ENCODE peak calls at places on chromosomes 6 and 20, in six cellular contexts. One of them, this sample, is unnamed.

GRCh38 chr6:157823523-157824370 is 701 bp downstream of the SNX9 start:
- DNase-seq in trophoblast cell: peak; percentile 84
- DNase-seq in cardiac muscle cell: peak; percentile 72
- DNase-seq in mammary epithelial cell: peak; percentile 85
- DNase-seq in Peyer's patch: peak; percentile 65
- DNase-seq in heart left ventricle: peak; percentile 68
- DNase-seq in this sample: peak; percentile 61

GRCh38 chr6:125009578-125009977 is 47.3 kb downstream of the RNF217 start:
- DNase-seq in heart left ventricle: no peak
- DNase-seq in trophoblast cell: peak; percentile 3
- DNase-seq in cardiac muscle cell: peak; percentile 51
- DNase-seq in Peyer's patch: no peak
- DNase-seq in mammary epithelial cell: no peak
- DNase-seq in this sample: no peak

GRCh38 chr6:39901116-39901655 is 33.1 kb downstream of the MOCS1 start:
- DNase-seq in trophoblast cell: no peak
- DNase-seq in cardiac muscle cell: no peak
- DNase-seq in heart left ventricle: no peak
- DNase-seq in mammary epithelial cell: no peak
- DNase-seq in Peyer's patch: no peak
- DNase-seq in this sample: no peak

GRCh38 chr6:2794171-2794730 is 29.1 kb downstream of the WRNIP1 start:
- DNase-seq in mammary epithelial cell: peak; percentile 71
- DNase-seq in trophoblast cell: peak; percentile 32
- DNase-seq in heart left ventricle: no peak
- DNase-seq in Peyer's patch: no peak
- DNase-seq in cardiac muscle cell: no peak
- DNase-seq in this sample: no peak

GRCh38 chr6:167672738-167673137 is 154.0 kb upstream of the AFDN start:
- DNase-seq in heart left ventricle: no peak
- DNase-seq in mammary epithelial cell: no peak
- DNase-seq in Peyer's patch: no peak
- DNase-seq in trophoblast cell: no peak
- DNase-seq in cardiac muscle cell: no peak
- DNase-seq in this sample: no peak

GRCh38 chr6:89121934-89122333 is 4.1 kb upstream of the SRSF12 start:
- DNase-seq in trophoblast cell: peak; percentile 25
- DNase-seq in Peyer's patch: no peak
- DNase-seq in cardiac muscle cell: no peak
- DNase-seq in heart left ventricle: no peak
- DNase-seq in mammary epithelial cell: no peak
- DNase-seq in this sample: no peak

GRCh38 chr20:703010-703409 is 27.4 kb upstream of the SCRT2 start:
- DNase-seq in trophoblast cell: no peak
- DNase-seq in cardiac muscle cell: no peak
- DNase-seq in mammary epithelial cell: no peak
- DNase-seq in heart left ventricle: no peak
- DNase-seq in Peyer's patch: no peak
- DNase-seq in this sample: no peak

GRCh38 chr6:83216806-83217205 is 23.6 kb downstream of the RWDD2A start:
- DNase-seq in Peyer's patch: no peak
- DNase-seq in heart left ventricle: no peak
- DNase-seq in trophoblast cell: no peak
- DNase-seq in mammary epithelial cell: no peak
- DNase-seq in cardiac muscle cell: no peak
- DNase-seq in this sample: no peak

GRCh38 chr6:166861304-166861703 is 95.0 kb downstream of the RNASET2 start:
- DNase-seq in mammary epithelial cell: no peak
- DNase-seq in heart left ventricle: no peak
- DNase-seq in trophoblast cell: no peak
- DNase-seq in Peyer's patch: no peak
- DNase-seq in cardiac muscle cell: no peak
- DNase-seq in this sample: no peak

GRCh38 chr6:151141685-151142084 is 98.1 kb upstream of the AKAP12 start:
- DNase-seq in cardiac muscle cell: peak; percentile 92
- DNase-seq in heart left ventricle: peak; percentile 38
- DNase-seq in mammary epithelial cell: peak; percentile 6
- DNase-seq in trophoblast cell: no peak
- DNase-seq in Peyer's patch: no peak
- DNase-seq in this sample: no peak

GRCh38 chr20:45775411-45775810 is 16.3 kb downstream of the WFDC3 start:
- DNase-seq in mammary epithelial cell: no peak
- DNase-seq in cardiac muscle cell: no peak
- DNase-seq in trophoblast cell: no peak
- DNase-seq in Peyer's patch: no peak
- DNase-seq in heart left ventricle: no peak
- DNase-seq in this sample: no peak

GRCh38 chr6:148157841-148158240 is 184.8 kb upstream of the SASH1 start:
- DNase-seq in Peyer's patch: no peak
- DNase-seq in trophoblast cell: no peak
- DNase-seq in mammary epithelial cell: peak; percentile 1
- DNase-seq in cardiac muscle cell: no peak
- DNase-seq in heart left ventricle: no peak
- DNase-seq in this sample: no peak

GRCh38 chr20:49529470-49529869 is 38.5 kb downstream of the PTGIS start:
- DNase-seq in heart left ventricle: no peak
- DNase-seq in Peyer's patch: no peak
- DNase-seq in cardiac muscle cell: no peak
- DNase-seq in mammary epithelial cell: peak; percentile 84
- DNase-seq in trophoblast cell: peak; percentile 33
- DNase-seq in this sample: peak; percentile 59

GRCh38 chr6:27177454-27178000 is 70.0 kb upstream of the PRSS16 start:
- DNase-seq in Peyer's patch: peak; percentile 86
- DNase-seq in heart left ventricle: peak; percentile 67
- DNase-seq in trophoblast cell: peak; percentile 93
- DNase-seq in mammary epithelial cell: peak; percentile 88
- DNase-seq in cardiac muscle cell: peak; percentile 88
- DNase-seq in this sample: no peak

GRCh38 chr20:37179671-37180524 is 550 bp upstream of the MROH8 start:
- DNase-seq in Peyer's patch: no peak
- DNase-seq in heart left ventricle: no peak
- DNase-seq in trophoblast cell: peak; percentile 56
- DNase-seq in cardiac muscle cell: peak; percentile 25
- DNase-seq in mammary epithelial cell: peak; percentile 79
- DNase-seq in this sample: peak; percentile 44

GRCh38 chr20:4666001-4666470 is 55.7 kb upstream of the PRND start:
- DNase-seq in cardiac muscle cell: peak; percentile 59
- DNase-seq in mammary epithelial cell: peak; percentile 95
- DNase-seq in Peyer's patch: no peak
- DNase-seq in heart left ventricle: no peak
- DNase-seq in trophoblast cell: peak; percentile 16
- DNase-seq in this sample: peak; percentile 77

GRCh38 chr20:63553251-63553932 is 567 bp upstream of the FNDC11 start:
- DNase-seq in trophoblast cell: peak; percentile 46
- DNase-seq in heart left ventricle: peak; percentile 79
- DNase-seq in mammary epithelial cell: peak; percentile 64
- DNase-seq in cardiac muscle cell: peak; percentile 81
- DNase-seq in Peyer's patch: peak; percentile 80
- DNase-seq in this sample: no peak

GRCh38 chr6:43096451-43097097 is 20.5 kb downstream of the PTK7 start:
- DNase-seq in mammary epithelial cell: peak; percentile 95
- DNase-seq in cardiac muscle cell: peak; percentile 87
- DNase-seq in trophoblast cell: peak; percentile 91
- DNase-seq in Peyer's patch: no peak
- DNase-seq in heart left ventricle: no peak
- DNase-seq in this sample: peak; percentile 81
- H3K27ac ChIP-seq in mammary epithelial cell: peak overlapping the region; percentile 81
- H3K27ac ChIP-seq in cardiac muscle cell: peak overlapping the region; percentile 83
- H3K27ac ChIP-seq in trophoblast cell: peak overlapping the region; percentile 96
- H3K27ac ChIP-seq in Peyer's patch: no peak overlapping the region
- H3K27ac ChIP-seq in heart left ventricle: no peak overlapping the region
- H3K27ac ChIP-seq in this sample: peak overlapping the region; percentile 96

GRCh38 chr6:149162924-149163323 is 154.6 kb upstream of the TAB2 start:
- DNase-seq in mammary epithelial cell: no peak
- DNase-seq in trophoblast cell: no peak
- DNase-seq in Peyer's patch: no peak
- DNase-seq in heart left ventricle: no peak
- DNase-seq in cardiac muscle cell: no peak
- DNase-seq in this sample: no peak
- H3K27ac ChIP-seq in mammary epithelial cell: no peak overlapping the region
- H3K27ac ChIP-seq in trophoblast cell: no peak overlapping the region
- H3K27ac ChIP-seq in Peyer's patch: no peak overlapping the region
- H3K27ac ChIP-seq in heart left ventricle: no peak overlapping the region
- H3K27ac ChIP-seq in cardiac muscle cell: no peak overlapping the region
- H3K27ac ChIP-seq in this sample: no peak overlapping the region

GRCh38 chr6:162343196-162343901 is 384.2 kb downstream of the PRKN start:
- DNase-seq in trophoblast cell: no peak
- DNase-seq in Peyer's patch: no peak
- DNase-seq in mammary epithelial cell: no peak
- DNase-seq in cardiac muscle cell: peak; percentile 8
- DNase-seq in heart left ventricle: no peak
- DNase-seq in this sample: no peak

GRCh38 chr6:162343902-162344226 is 383.7 kb downstream of the PRKN start:
- DNase-seq in Peyer's patch: no peak
- DNase-seq in trophoblast cell: peak; percentile 24
- DNase-seq in heart left ventricle: no peak
- DNase-seq in mammary epithelial cell: peak; percentile 32
- DNase-seq in cardiac muscle cell: peak; percentile 73
- DNase-seq in this sample: no peak

GRCh38 chr6:162344935-162345599 is 382.5 kb downstream of the PRKN start:
- DNase-seq in cardiac muscle cell: peak; percentile 76
- DNase-seq in trophoblast cell: peak; percentile 78
- DNase-seq in heart left ventricle: no peak
- DNase-seq in Peyer's patch: no peak
- DNase-seq in mammary epithelial cell: peak; percentile 78
- DNase-seq in this sample: peak; percentile 2

DNA sequence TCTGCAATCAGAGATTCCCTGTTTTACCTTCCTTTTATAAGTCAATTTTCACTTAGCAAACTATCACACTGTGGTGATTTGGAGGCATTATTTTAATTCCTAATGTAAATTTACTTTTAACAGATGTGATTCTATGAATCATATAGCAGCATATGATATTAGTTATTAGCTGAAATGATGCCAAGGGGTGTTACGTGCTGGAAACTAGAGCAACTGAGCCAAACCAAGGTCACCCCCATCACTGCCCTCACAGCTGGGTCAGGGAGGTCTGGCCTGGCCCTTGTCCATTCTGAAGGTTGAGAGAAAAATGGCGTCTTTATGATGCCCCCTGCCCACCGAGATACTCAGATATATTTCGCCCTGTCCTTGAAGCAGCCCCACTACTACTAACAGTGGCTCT is 383.3 kb downstream of the PRKN start:
- DNase-seq in heart left ventricle: no peak
- DNase-seq in mammary epithelial cell: no peak
- DNase-seq in Peyer's patch: no peak
- DNase-seq in trophoblast cell: no peak
- DNase-seq in cardiac muscle cell: peak; percentile 6
- DNase-seq in this sample: no peak
- H3K27ac ChIP-seq in heart left ventricle: no peak overlapping the region
- H3K27ac ChIP-seq in mammary epithelial cell: peak overlapping the region; percentile 36
- H3K27ac ChIP-seq in Peyer's patch: no peak overlapping the region
- H3K27ac ChIP-seq in trophoblast cell: no peak overlapping the region
- H3K27ac ChIP-seq in cardiac muscle cell: peak overlapping the region; percentile 8
- H3K27ac ChIP-seq in this sample: no peak overlapping the region

GRCh38 chr6:106154326-106154725 is 68.2 kb downstream of the PRDM1 start:
- DNase-seq in mammary epithelial cell: no peak
- DNase-seq in Peyer's patch: no peak
- DNase-seq in trophoblast cell: no peak
- DNase-seq in heart left ventricle: no peak
- DNase-seq in cardiac muscle cell: no peak
- DNase-seq in this sample: no peak
- H3K27ac ChIP-seq in mammary epithelial cell: no peak overlapping the region
- H3K27ac ChIP-seq in Peyer's patch: no peak overlapping the region
- H3K27ac ChIP-seq in trophoblast cell: no peak overlapping the region
- H3K27ac ChIP-seq in heart left ventricle: no peak overlapping the region
- H3K27ac ChIP-seq in cardiac muscle cell: no peak overlapping the region
- H3K27ac ChIP-seq in this sample: no peak overlapping the region

GRCh38 chr6:142692942-142693341 is 252.0 kb downstream of the HIVEP2 start:
- DNase-seq in cardiac muscle cell: peak; percentile 91
- DNase-seq in mammary epithelial cell: peak; percentile 57
- DNase-seq in trophoblast cell: peak; percentile 82
- DNase-seq in heart left ventricle: peak; percentile 69
- DNase-seq in Peyer's patch: peak; percentile 55
- DNase-seq in this sample: no peak
- H3K27ac ChIP-seq in cardiac muscle cell: no peak overlapping the region
- H3K27ac ChIP-seq in mammary epithelial cell: no peak overlapping the region
- H3K27ac ChIP-seq in trophoblast cell: no peak overlapping the region
- H3K27ac ChIP-seq in heart left ventricle: no peak overlapping the region
- H3K27ac ChIP-seq in Peyer's patch: no peak overlapping the region
- H3K27ac ChIP-seq in this sample: no peak overlapping the region

DNA sequence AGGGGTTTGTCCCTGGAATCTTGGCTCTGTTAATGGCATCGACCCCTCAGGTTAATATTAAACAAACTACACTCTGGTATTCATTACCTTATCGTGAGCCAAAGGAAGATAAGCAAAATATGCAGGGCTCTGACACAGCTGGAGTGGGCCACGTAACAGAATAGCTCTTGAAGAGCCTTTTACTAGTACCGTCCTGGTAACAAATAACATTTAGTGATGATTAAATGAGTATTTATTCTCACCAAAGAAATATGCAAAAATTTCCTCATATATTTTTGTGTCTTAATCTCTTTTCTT is 20.1 kb upstream of the UTRN start:
- DNase-seq in heart left ventricle: no peak
- DNase-seq in cardiac muscle cell: peak; percentile 72
- DNase-seq in trophoblast cell: peak; percentile 79
- DNase-seq in Peyer's patch: no peak
- DNase-seq in mammary epithelial cell: no peak
- DNase-seq in this sample: no peak
- H3K27ac ChIP-seq in heart left ventricle: peak overlapping the region; percentile 78
- H3K27ac ChIP-seq in cardiac muscle cell: peak overlapping the region; percentile 97
- H3K27ac ChIP-seq in trophoblast cell: peak overlapping the region; percentile 44
- H3K27ac ChIP-seq in Peyer's patch: no peak overlapping the region
- H3K27ac ChIP-seq in mammary epithelial cell: peak overlapping the region; percentile 76
- H3K27ac ChIP-seq in this sample: peak overlapping the region; percentile 63

DNA sequence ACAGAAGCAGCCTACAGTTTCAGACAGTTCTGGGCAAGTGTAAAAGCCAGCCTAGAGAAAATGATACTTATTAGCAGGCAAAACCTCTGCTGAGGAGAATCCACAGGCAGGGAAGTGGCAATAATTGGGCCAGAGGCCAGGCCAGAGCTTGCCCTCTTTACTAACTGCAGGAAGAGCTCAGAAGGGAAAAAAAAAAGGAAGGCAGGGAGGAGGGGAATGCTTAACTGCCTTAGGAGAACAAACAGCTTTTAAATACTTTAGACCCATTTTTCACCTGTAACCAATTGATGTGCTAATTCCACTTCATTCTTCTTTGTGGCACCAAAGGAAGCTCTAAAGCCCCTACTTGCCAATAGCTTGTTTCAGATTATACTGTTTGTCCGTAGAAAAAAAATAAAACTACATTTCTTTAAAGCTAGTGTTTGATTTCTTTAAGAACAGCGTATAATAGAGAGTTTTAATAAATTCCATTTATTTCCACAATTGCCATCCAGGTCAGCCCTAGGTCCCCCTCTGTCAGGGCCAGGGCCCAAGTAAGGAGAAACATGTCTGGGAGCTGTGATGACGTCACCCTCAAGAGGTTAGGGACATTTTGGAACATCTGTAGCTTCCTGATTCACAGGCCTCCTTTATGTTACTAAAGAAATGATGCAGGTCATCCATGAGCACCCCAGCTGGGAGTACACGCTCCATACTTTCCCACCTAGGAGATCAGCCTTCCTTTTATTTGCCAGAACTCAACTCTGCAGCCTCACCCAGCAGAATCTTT is 384.3 kb downstream of the CDC5L start:
- DNase-seq in trophoblast cell: no peak
- DNase-seq in cardiac muscle cell: peak; percentile 43
- DNase-seq in heart left ventricle: no peak
- DNase-seq in Peyer's patch: no peak
- DNase-seq in mammary epithelial cell: no peak
- DNase-seq in this sample: no peak
- H3K27ac ChIP-seq in trophoblast cell: no peak overlapping the region
- H3K27ac ChIP-seq in cardiac muscle cell: no peak overlapping the region
- H3K27ac ChIP-seq in heart left ventricle: no peak overlapping the region
- H3K27ac ChIP-seq in Peyer's patch: no peak overlapping the region
- H3K27ac ChIP-seq in mammary epithelial cell: no peak overlapping the region
- H3K27ac ChIP-seq in this sample: no peak overlapping the region

This sample was measured in epithelial cell of prostate.